ENCODE peak calls at places on chromosomes 11 and 22, in seven cellular contexts. S, X, G, R, K, N and Q are unnamed samples.
A peak's percentile ranks its signal among the peaks of the same experiment; 100 is the strongest.

GRCh38 chr11:47143322-47143721 is 33.4 kb downstream of the ARFGAP2 start:
- DNase-seq in S (no peak), N (no peak), R (no peak), X (peak; percentile 47), G (peak; percentile 94), K (peak; percentile 66), Q (no peak)

GRCh38 chr11:2445948-2446551 is 1.2 kb downstream of the KCNQ1 start:
- DNase-seq in X (peak; percentile 83), G (no peak), K (no peak), N (no peak), S (no peak), R (no peak), Q (no peak)

GRCh38 chr22:38824587-38824986 is 19.2 kb downstream of the NPTXR start:
- DNase-seq in S (peak; percentile 70), X (peak; percentile 45), N (peak; percentile 48), G (peak; percentile 70), R (peak; percentile 87), K (peak; percentile 24), Q (no peak)

GRCh38 chr11:1203505-1204271 is 19.2 kb upstream of the MUC5B start:
- DNase-seq in N (no peak), S (no peak), R (no peak), G (no peak), K (no peak), X (no peak), Q (no peak)

GRCh38 chr11:73185680-73186293 is 32.3 kb upstream of the P2RY2 start:
- DNase-seq in R (no peak), S (no peak), X (no peak), N (no peak), G (peak; percentile 97), K (peak; percentile 13), Q (no peak)

GRCh38 chr11:90476442-90477007 is 253.7 kb upstream of the CHORDC1 start:
- DNase-seq in X (peak; percentile 66), R (peak; percentile 23), S (no peak), G (peak; percentile 1), K (peak; percentile 3), N (no peak), Q (no peak)

GRCh38 chr22:18954941-18955571 is 19.0 kb upstream of the PRODH start:
- DNase-seq in X (no peak), R (no peak), K (no peak), N (no peak), G (no peak), S (no peak), Q (no peak)

GRCh38 chr11:108466405-108466804 is 924 bp downstream of the C11orf65 start:
- DNase-seq in X (no peak), K (no peak), S (no peak), G (no peak), N (no peak), R (no peak), Q (no peak)

GRCh38 chr11:125974284-125974683 is 28.4 kb downstream of the VSIG10L2 start:
- DNase-seq in G (no peak), S (no peak), X (no peak), R (no peak), N (no peak), K (no peak), Q (no peak)

GRCh38 chr11:106421673-106422292 is 344.3 kb downstream of the AASDHPPT start:
- DNase-seq in N (no peak), G (no peak), X (no peak), S (no peak), K (no peak), R (no peak), Q (no peak)

GRCh38 chr22:49010901-49011300 is 816.8 kb downstream of the BRD1 start:
- DNase-seq in N (no peak), R (no peak), K (no peak), G (no peak), X (no peak), S (no peak), Q (no peak)

GRCh38 chr11:22331771-22332170 is 6.4 kb upstream of the SLC17A6 start:
- DNase-seq in K (no peak), R (no peak), X (no peak), N (no peak), S (no peak), G (no peak), Q (no peak)

GRCh38 chr11:119378851-119379465 is 2.5 kb downstream of the USP2 start:
- DNase-seq in R (no peak), G (no peak), N (no peak), S (no peak), K (no peak), X (no peak), Q (no peak)

GRCh38 chr11:115944596-115944995 is 440.4 kb upstream of the CADM1 start:
- DNase-seq in X (no peak), R (no peak), G (no peak), S (no peak), N (no peak), K (no peak), Q (no peak)

GRCh38 chr22:40654522-40655167 is 18.1 kb upstream of the MRTFA start:
- DNase-seq in R (no peak), N (no peak), S (peak; percentile 52), G (peak; percentile 64), K (peak; percentile 47), X (peak; percentile 63), Q (no peak)

GRCh38 chr11:57778318-57779037 is 16.9 kb downstream of the CTNND1 start:
- DNase-seq in K (peak; percentile 91), G (peak; percentile 99), S (peak; percentile 71), R (peak; percentile 87), X (peak; percentile 95), N (no peak), Q (peak; percentile 78)

GRCh38 chr22:24327827-24328226 is 57.2 kb downstream of the SPECC1L start:
- DNase-seq in G (no peak), X (no peak), R (no peak), K (no peak), S (no peak), N (no peak), Q (no peak)

GRCh38 chr11:68847395-68847794 is 5.7 kb upstream of the CPT1A start:
- DNase-seq in N (no peak), K (no peak), R (no peak), X (no peak), G (no peak), S (no peak), Q (no peak)

GRCh38 chr11:56273854-56274253 is at the start of gene OR5T1:
- DNase-seq in N (no peak), K (no peak), G (no peak), S (no peak), R (no peak), X (no peak), Q (no peak)

GRCh38 chr11:66015094-66015881 is 3.5 kb downstream of the CST6 start:
- DNase-seq in G (peak; percentile 92), K (no peak), N (no peak), X (no peak), S (no peak), R (no peak), Q (no peak)

GRCh38 chr22:25085930-25086901 is 113.4 kb upstream of the CRYBB3 start:
- DNase-seq in S (no peak), R (no peak), X (peak; percentile 20), K (no peak), N (no peak), G (no peak), Q (no peak)

GRCh38 chr11:110919241-110919893 is 207.1 kb upstream of the ARHGAP20 start:
- DNase-seq in N (no peak), S (no peak), R (no peak), K (no peak), X (no peak), G (no peak), Q (no peak)

GRCh38 chr11:62217191-62217748 is 8.8 kb downstream of the SCGB2A1 start:
- DNase-seq in S (no peak), N (no peak), K (no peak), X (no peak), R (no peak), G (peak; percentile 10), Q (peak; percentile 9)

GRCh38 chr22:20036119-20036518 is 15.2 kb downstream of the TANGO2 start:
- DNase-seq in K (no peak), R (no peak), X (no peak), G (no peak), S (no peak), N (no peak), Q (no peak)

GRCh38 chr22:23574877-23575276 is 5.2 kb downstream of the IGLL1 start:
- DNase-seq in S (no peak), N (no peak), G (no peak), X (no peak), R (no peak), K (no peak), Q (no peak)

GRCh38 chr11:86523738-86524602 is 148.4 kb downstream of the ME3 start:
- DNase-seq in S (no peak), K (peak; percentile 45), G (peak; percentile 97), X (peak; percentile 67), N (no peak), R (no peak), Q (no peak)

GRCh38 chr11:10268746-10269487 is 25.1 kb downstream of the SBF2 start:
- DNase-seq in S (no peak), R (no peak), G (peak; percentile 33), K (no peak), N (no peak), X (no peak), Q (no peak)

GRCh38 chr22:50730013-50730891 is 7.8 kb upstream of the ACR start:
- DNase-seq in K (no peak), G (no peak), X (no peak), S (no peak), R (no peak), N (no peak), Q (no peak)

GRCh38 chr22:41620646-41621098 is at the start of gene DESI1:
- DNase-seq in K (no peak), N (no peak), G (no peak), S (no peak), R (no peak), X (peak; percentile 40), Q (no peak)